ENCODE peak calls at places on chromosome 4, in seven cellular contexts. One of them, this sample, is unnamed.
A peak's percentile ranks its signal among the peaks of the same experiment; 100 is the strongest.

GRCh38 chr4:111778543-111778942 is 366.7 kb upstream of the FAM241A start:
- DNase-seq in activated gamma-delta T cell treated with Interleukin-2 at 50 U/mL for 16 hours: no peak
- DNase-seq in naive thymus-derived CD8-positive, alpha-beta T cell: no peak
- DNase-seq in head of caudate nucleus: no peak
- DNase-seq in pons: peak; percentile 8
- DNase-seq in coronary artery: no peak
- DNase-seq in activated T-helper 1 cell treated with anti-CD3 and anti-CD28 coated beads, Interleukin-2, amount 50 U/mL, for 16 hours: no peak
- DNase-seq in this sample: no peak

GRCh38 chr4:150578745-150579470 is 3.0 kb upstream of the MAB21L2 start:
- DNase-seq in coronary artery: no peak
- DNase-seq in pons: no peak
- DNase-seq in head of caudate nucleus: no peak
- DNase-seq in activated gamma-delta T cell treated with Interleukin-2 at 50 U/mL for 16 hours: no peak
- DNase-seq in naive thymus-derived CD8-positive, alpha-beta T cell: no peak
- DNase-seq in activated T-helper 1 cell treated with anti-CD3 and anti-CD28 coated beads, Interleukin-2, amount 50 U/mL, for 16 hours: no peak
- DNase-seq in this sample: no peak

GRCh38 chr4:21726255-21726815 is 222.2 kb downstream of the KCNIP4 start:
- DNase-seq in pons: no peak
- DNase-seq in activated gamma-delta T cell treated with Interleukin-2 at 50 U/mL for 16 hours: no peak
- DNase-seq in activated T-helper 1 cell treated with anti-CD3 and anti-CD28 coated beads, Interleukin-2, amount 50 U/mL, for 16 hours: no peak
- DNase-seq in head of caudate nucleus: no peak
- DNase-seq in naive thymus-derived CD8-positive, alpha-beta T cell: no peak
- DNase-seq in coronary artery: no peak
- DNase-seq in this sample: no peak

GRCh38 chr4:4421356-4421755 is 34.5 kb downstream of the NSG1 start:
- DNase-seq in pons: no peak
- DNase-seq in head of caudate nucleus: no peak
- DNase-seq in activated T-helper 1 cell treated with anti-CD3 and anti-CD28 coated beads, Interleukin-2, amount 50 U/mL, for 16 hours: no peak
- DNase-seq in naive thymus-derived CD8-positive, alpha-beta T cell: no peak
- DNase-seq in activated gamma-delta T cell treated with Interleukin-2 at 50 U/mL for 16 hours: no peak
- DNase-seq in coronary artery: no peak
- DNase-seq in this sample: no peak

GRCh38 chr4:68808060-68808459 is 7.7 kb upstream of the UGT2B10 start:
- DNase-seq in coronary artery: no peak
- DNase-seq in head of caudate nucleus: no peak
- DNase-seq in naive thymus-derived CD8-positive, alpha-beta T cell: no peak
- DNase-seq in pons: no peak
- DNase-seq in activated gamma-delta T cell treated with Interleukin-2 at 50 U/mL for 16 hours: no peak
- DNase-seq in activated T-helper 1 cell treated with anti-CD3 and anti-CD28 coated beads, Interleukin-2, amount 50 U/mL, for 16 hours: no peak
- DNase-seq in this sample: no peak

GRCh38 chr4:126778348-126778747 is 854.4 kb upstream of the INTU start:
- DNase-seq in head of caudate nucleus: no peak
- DNase-seq in naive thymus-derived CD8-positive, alpha-beta T cell: no peak
- DNase-seq in pons: no peak
- DNase-seq in activated gamma-delta T cell treated with Interleukin-2 at 50 U/mL for 16 hours: no peak
- DNase-seq in activated T-helper 1 cell treated with anti-CD3 and anti-CD28 coated beads, Interleukin-2, amount 50 U/mL, for 16 hours: no peak
- DNase-seq in coronary artery: no peak
- DNase-seq in this sample: no peak

GRCh38 chr4:152614337-152614736 is 65.5 kb downstream of the TMEM154 start:
- DNase-seq in coronary artery: no peak
- DNase-seq in naive thymus-derived CD8-positive, alpha-beta T cell: no peak
- DNase-seq in activated gamma-delta T cell treated with Interleukin-2 at 50 U/mL for 16 hours: no peak
- DNase-seq in pons: no peak
- DNase-seq in activated T-helper 1 cell treated with anti-CD3 and anti-CD28 coated beads, Interleukin-2, amount 50 U/mL, for 16 hours: no peak
- DNase-seq in head of caudate nucleus: no peak
- DNase-seq in this sample: no peak

GRCh38 chr4:8463811-8464210 is 23.2 kb downstream of the TRMT44 start:
- DNase-seq in coronary artery: no peak
- DNase-seq in pons: no peak
- DNase-seq in activated T-helper 1 cell treated with anti-CD3 and anti-CD28 coated beads, Interleukin-2, amount 50 U/mL, for 16 hours: no peak
- DNase-seq in naive thymus-derived CD8-positive, alpha-beta T cell: no peak
- DNase-seq in activated gamma-delta T cell treated with Interleukin-2 at 50 U/mL for 16 hours: no peak
- DNase-seq in head of caudate nucleus: no peak
- DNase-seq in this sample: no peak

GRCh38 chr4:5609265-5610007 is 98.9 kb downstream of the EVC2 start:
- DNase-seq in activated gamma-delta T cell treated with Interleukin-2 at 50 U/mL for 16 hours: no peak
- DNase-seq in pons: no peak
- DNase-seq in activated T-helper 1 cell treated with anti-CD3 and anti-CD28 coated beads, Interleukin-2, amount 50 U/mL, for 16 hours: no peak
- DNase-seq in head of caudate nucleus: no peak
- DNase-seq in naive thymus-derived CD8-positive, alpha-beta T cell: no peak
- DNase-seq in coronary artery: no peak
- DNase-seq in this sample: no peak

GRCh38 chr4:145956288-145956890 is 17.8 kb upstream of the ZNF827 start:
- DNase-seq in activated gamma-delta T cell treated with Interleukin-2 at 50 U/mL for 16 hours: peak; percentile 32
- DNase-seq in pons: peak; percentile 20
- DNase-seq in head of caudate nucleus: no peak
- DNase-seq in naive thymus-derived CD8-positive, alpha-beta T cell: peak; percentile 33
- DNase-seq in activated T-helper 1 cell treated with anti-CD3 and anti-CD28 coated beads, Interleukin-2, amount 50 U/mL, for 16 hours: no peak
- DNase-seq in coronary artery: no peak
- DNase-seq in this sample: no peak

GRCh38 chr4:159248383-159249178 is 145.7 kb downstream of the RAPGEF2 start:
- DNase-seq in pons: peak; percentile 94
- DNase-seq in activated gamma-delta T cell treated with Interleukin-2 at 50 U/mL for 16 hours: no peak
- DNase-seq in head of caudate nucleus: no peak
- DNase-seq in naive thymus-derived CD8-positive, alpha-beta T cell: no peak
- DNase-seq in coronary artery: no peak
- DNase-seq in activated T-helper 1 cell treated with anti-CD3 and anti-CD28 coated beads, Interleukin-2, amount 50 U/mL, for 16 hours: no peak
- DNase-seq in this sample: no peak

GRCh38 chr4:20251061-20251795 is 477 bp upstream of the SLIT2 start:
- DNase-seq in coronary artery: no peak
- DNase-seq in naive thymus-derived CD8-positive, alpha-beta T cell: no peak
- DNase-seq in activated gamma-delta T cell treated with Interleukin-2 at 50 U/mL for 16 hours: no peak
- DNase-seq in pons: no peak
- DNase-seq in activated T-helper 1 cell treated with anti-CD3 and anti-CD28 coated beads, Interleukin-2, amount 50 U/mL, for 16 hours: no peak
- DNase-seq in head of caudate nucleus: no peak
- DNase-seq in this sample: no peak

GRCh38 chr4:105637409-105638258 is 70.9 kb downstream of the INTS12 start:
- DNase-seq in activated T-helper 1 cell treated with anti-CD3 and anti-CD28 coated beads, Interleukin-2, amount 50 U/mL, for 16 hours: no peak
- DNase-seq in coronary artery: no peak
- DNase-seq in head of caudate nucleus: peak; percentile 74
- DNase-seq in naive thymus-derived CD8-positive, alpha-beta T cell: peak; percentile 9
- DNase-seq in activated gamma-delta T cell treated with Interleukin-2 at 50 U/mL for 16 hours: no peak
- DNase-seq in pons: peak; percentile 84
- DNase-seq in this sample: no peak

GRCh38 chr4:69653147-69653546 is at the start of gene UGT2A1:
- DNase-seq in naive thymus-derived CD8-positive, alpha-beta T cell: no peak
- DNase-seq in pons: no peak
- DNase-seq in coronary artery: no peak
- DNase-seq in head of caudate nucleus: no peak
- DNase-seq in activated T-helper 1 cell treated with anti-CD3 and anti-CD28 coated beads, Interleukin-2, amount 50 U/mL, for 16 hours: no peak
- DNase-seq in activated gamma-delta T cell treated with Interleukin-2 at 50 U/mL for 16 hours: no peak
- DNase-seq in this sample: no peak

GRCh38 chr4:156475322-156475721 is 496.3 kb downstream of the PDGFC start:
- DNase-seq in activated T-helper 1 cell treated with anti-CD3 and anti-CD28 coated beads, Interleukin-2, amount 50 U/mL, for 16 hours: no peak
- DNase-seq in head of caudate nucleus: no peak
- DNase-seq in coronary artery: no peak
- DNase-seq in naive thymus-derived CD8-positive, alpha-beta T cell: no peak
- DNase-seq in pons: peak; percentile 40
- DNase-seq in activated gamma-delta T cell treated with Interleukin-2 at 50 U/mL for 16 hours: no peak
- DNase-seq in this sample: no peak

GRCh38 chr4:108034560-108034959 is 44.9 kb downstream of the HADH start:
- DNase-seq in coronary artery: no peak
- DNase-seq in head of caudate nucleus: peak; percentile 27
- DNase-seq in activated gamma-delta T cell treated with Interleukin-2 at 50 U/mL for 16 hours: no peak
- DNase-seq in activated T-helper 1 cell treated with anti-CD3 and anti-CD28 coated beads, Interleukin-2, amount 50 U/mL, for 16 hours: no peak
- DNase-seq in pons: no peak
- DNase-seq in naive thymus-derived CD8-positive, alpha-beta T cell: no peak
- DNase-seq in this sample: no peak

GRCh38 chr4:139085141-139085540 is 69.6 kb downstream of the NOCT start:
- DNase-seq in naive thymus-derived CD8-positive, alpha-beta T cell: no peak
- DNase-seq in pons: peak; percentile 25
- DNase-seq in activated gamma-delta T cell treated with Interleukin-2 at 50 U/mL for 16 hours: no peak
- DNase-seq in coronary artery: no peak
- DNase-seq in activated T-helper 1 cell treated with anti-CD3 and anti-CD28 coated beads, Interleukin-2, amount 50 U/mL, for 16 hours: no peak
- DNase-seq in head of caudate nucleus: no peak
- DNase-seq in this sample: no peak

GRCh38 chr4:71140563-71140962 is 147.1 kb downstream of the DCK start:
- DNase-seq in activated gamma-delta T cell treated with Interleukin-2 at 50 U/mL for 16 hours: no peak
- DNase-seq in naive thymus-derived CD8-positive, alpha-beta T cell: no peak
- DNase-seq in pons: no peak
- DNase-seq in activated T-helper 1 cell treated with anti-CD3 and anti-CD28 coated beads, Interleukin-2, amount 50 U/mL, for 16 hours: no peak
- DNase-seq in head of caudate nucleus: no peak
- DNase-seq in coronary artery: no peak
- DNase-seq in this sample: no peak

GRCh38 chr4:167000141-167000852 is 234.0 kb downstream of the SPOCK3 start:
- DNase-seq in activated gamma-delta T cell treated with Interleukin-2 at 50 U/mL for 16 hours: no peak
- DNase-seq in activated T-helper 1 cell treated with anti-CD3 and anti-CD28 coated beads, Interleukin-2, amount 50 U/mL, for 16 hours: no peak
- DNase-seq in naive thymus-derived CD8-positive, alpha-beta T cell: no peak
- DNase-seq in pons: no peak
- DNase-seq in coronary artery: no peak
- DNase-seq in head of caudate nucleus: no peak
- DNase-seq in this sample: no peak

GRCh38 chr4:128847074-128847724 is 37.7 kb downstream of the JADE1 start:
- DNase-seq in activated T-helper 1 cell treated with anti-CD3 and anti-CD28 coated beads, Interleukin-2, amount 50 U/mL, for 16 hours: no peak
- DNase-seq in pons: no peak
- DNase-seq in head of caudate nucleus: no peak
- DNase-seq in coronary artery: no peak
- DNase-seq in activated gamma-delta T cell treated with Interleukin-2 at 50 U/mL for 16 hours: no peak
- DNase-seq in naive thymus-derived CD8-positive, alpha-beta T cell: no peak
- DNase-seq in this sample: no peak

GRCh38 chr4:109301691-109302365 is 630 bp downstream of the COL25A1 start:
- DNase-seq in coronary artery: no peak
- DNase-seq in head of caudate nucleus: no peak
- DNase-seq in pons: no peak
- DNase-seq in naive thymus-derived CD8-positive, alpha-beta T cell: no peak
- DNase-seq in activated gamma-delta T cell treated with Interleukin-2 at 50 U/mL for 16 hours: no peak
- DNase-seq in activated T-helper 1 cell treated with anti-CD3 and anti-CD28 coated beads, Interleukin-2, amount 50 U/mL, for 16 hours: no peak
- DNase-seq in this sample: no peak

GRCh38 chr4:184100297-184100885 is 117.3 kb downstream of the ENPP6 start:
- DNase-seq in activated T-helper 1 cell treated with anti-CD3 and anti-CD28 coated beads, Interleukin-2, amount 50 U/mL, for 16 hours: peak; percentile 4
- DNase-seq in coronary artery: no peak
- DNase-seq in head of caudate nucleus: peak; percentile 62
- DNase-seq in pons: peak; percentile 45
- DNase-seq in activated gamma-delta T cell treated with Interleukin-2 at 50 U/mL for 16 hours: peak; percentile 38
- DNase-seq in naive thymus-derived CD8-positive, alpha-beta T cell: peak; percentile 18
- DNase-seq in this sample: peak; percentile 9

GRCh38 chr4:156963419-156963818 is 8.2 kb downstream of the PDGFC start:
- DNase-seq in pons: no peak
- DNase-seq in head of caudate nucleus: no peak
- DNase-seq in naive thymus-derived CD8-positive, alpha-beta T cell: no peak
- DNase-seq in coronary artery: no peak
- DNase-seq in activated gamma-delta T cell treated with Interleukin-2 at 50 U/mL for 16 hours: no peak
- DNase-seq in activated T-helper 1 cell treated with anti-CD3 and anti-CD28 coated beads, Interleukin-2, amount 50 U/mL, for 16 hours: no peak
- DNase-seq in this sample: no peak

GRCh38 chr4:164224871-164225270 is 529.1 kb upstream of the SMIM31 start:
- DNase-seq in coronary artery: no peak
- DNase-seq in head of caudate nucleus: no peak
- DNase-seq in activated gamma-delta T cell treated with Interleukin-2 at 50 U/mL for 16 hours: no peak
- DNase-seq in activated T-helper 1 cell treated with anti-CD3 and anti-CD28 coated beads, Interleukin-2, amount 50 U/mL, for 16 hours: no peak
- DNase-seq in naive thymus-derived CD8-positive, alpha-beta T cell: no peak
- DNase-seq in pons: no peak
- DNase-seq in this sample: no peak

GRCh38 chr4:48913346-48913745 is 6.8 kb upstream of the OCIAD2 start:
- DNase-seq in activated gamma-delta T cell treated with Interleukin-2 at 50 U/mL for 16 hours: no peak
- DNase-seq in pons: peak; percentile 34
- DNase-seq in naive thymus-derived CD8-positive, alpha-beta T cell: no peak
- DNase-seq in head of caudate nucleus: no peak
- DNase-seq in coronary artery: no peak
- DNase-seq in activated T-helper 1 cell treated with anti-CD3 and anti-CD28 coated beads, Interleukin-2, amount 50 U/mL, for 16 hours: no peak
- DNase-seq in this sample: no peak

GRCh38 chr4:111943796-111944203 is 201.5 kb upstream of the FAM241A start:
- DNase-seq in pons: no peak
- DNase-seq in activated gamma-delta T cell treated with Interleukin-2 at 50 U/mL for 16 hours: no peak
- DNase-seq in head of caudate nucleus: no peak
- DNase-seq in coronary artery: no peak
- DNase-seq in naive thymus-derived CD8-positive, alpha-beta T cell: no peak
- DNase-seq in activated T-helper 1 cell treated with anti-CD3 and anti-CD28 coated beads, Interleukin-2, amount 50 U/mL, for 16 hours: no peak
- DNase-seq in this sample: peak; percentile 33

GRCh38 chr4:56723201-56723605 is 42.1 kb upstream of the HOPX start:
- DNase-seq in activated T-helper 1 cell treated with anti-CD3 and anti-CD28 coated beads, Interleukin-2, amount 50 U/mL, for 16 hours: no peak
- DNase-seq in naive thymus-derived CD8-positive, alpha-beta T cell: no peak
- DNase-seq in head of caudate nucleus: no peak
- DNase-seq in coronary artery: no peak
- DNase-seq in activated gamma-delta T cell treated with Interleukin-2 at 50 U/mL for 16 hours: no peak
- DNase-seq in pons: no peak
- DNase-seq in this sample: no peak

GRCh38 chr4:48909697-48910096 is 3.1 kb upstream of the OCIAD2 start:
- DNase-seq in pons: no peak
- DNase-seq in head of caudate nucleus: peak; percentile 51
- DNase-seq in naive thymus-derived CD8-positive, alpha-beta T cell: no peak
- DNase-seq in coronary artery: no peak
- DNase-seq in activated gamma-delta T cell treated with Interleukin-2 at 50 U/mL for 16 hours: peak; percentile 11
- DNase-seq in activated T-helper 1 cell treated with anti-CD3 and anti-CD28 coated beads, Interleukin-2, amount 50 U/mL, for 16 hours: peak; percentile 25
- DNase-seq in this sample: no peak

GRCh38 chr4:26074672-26075071 is 160.7 kb downstream of the SMIM20 start:
- DNase-seq in head of caudate nucleus: no peak
- DNase-seq in coronary artery: no peak
- DNase-seq in activated T-helper 1 cell treated with anti-CD3 and anti-CD28 coated beads, Interleukin-2, amount 50 U/mL, for 16 hours: peak; percentile 51
- DNase-seq in naive thymus-derived CD8-positive, alpha-beta T cell: no peak
- DNase-seq in activated gamma-delta T cell treated with Interleukin-2 at 50 U/mL for 16 hours: no peak
- DNase-seq in pons: peak; percentile 66
- DNase-seq in this sample: no peak

GRCh38 chr4:153713840-153714239 is 29.8 kb downstream of the TLR2 start:
- DNase-seq in naive thymus-derived CD8-positive, alpha-beta T cell: no peak
- DNase-seq in pons: no peak
- DNase-seq in activated gamma-delta T cell treated with Interleukin-2 at 50 U/mL for 16 hours: no peak
- DNase-seq in activated T-helper 1 cell treated with anti-CD3 and anti-CD28 coated beads, Interleukin-2, amount 50 U/mL, for 16 hours: no peak
- DNase-seq in coronary artery: no peak
- DNase-seq in head of caudate nucleus: no peak
- DNase-seq in this sample: no peak

GRCh38 chr4:85147481-85148076 is 181.1 kb upstream of the WDFY3 start:
- DNase-seq in naive thymus-derived CD8-positive, alpha-beta T cell: no peak
- DNase-seq in head of caudate nucleus: peak; percentile 29
- DNase-seq in coronary artery: no peak
- DNase-seq in pons: peak; percentile 93
- DNase-seq in activated gamma-delta T cell treated with Interleukin-2 at 50 U/mL for 16 hours: no peak
- DNase-seq in activated T-helper 1 cell treated with anti-CD3 and anti-CD28 coated beads, Interleukin-2, amount 50 U/mL, for 16 hours: no peak
- DNase-seq in this sample: peak; percentile 27

GRCh38 chr4:122826596-122827257 is at the start of gene FGF2:
- DNase-seq in coronary artery: peak; percentile 85
- DNase-seq in activated T-helper 1 cell treated with anti-CD3 and anti-CD28 coated beads, Interleukin-2, amount 50 U/mL, for 16 hours: no peak
- DNase-seq in naive thymus-derived CD8-positive, alpha-beta T cell: no peak
- DNase-seq in pons: no peak
- DNase-seq in head of caudate nucleus: peak; percentile 67
- DNase-seq in activated gamma-delta T cell treated with Interleukin-2 at 50 U/mL for 16 hours: no peak
- DNase-seq in this sample: peak; percentile 33

GRCh38 chr4:37601527-37601926 is 84.6 kb downstream of the RELL1 start:
- DNase-seq in activated T-helper 1 cell treated with anti-CD3 and anti-CD28 coated beads, Interleukin-2, amount 50 U/mL, for 16 hours: no peak
- DNase-seq in activated gamma-delta T cell treated with Interleukin-2 at 50 U/mL for 16 hours: no peak
- DNase-seq in naive thymus-derived CD8-positive, alpha-beta T cell: no peak
- DNase-seq in pons: no peak
- DNase-seq in head of caudate nucleus: no peak
- DNase-seq in coronary artery: no peak
- DNase-seq in this sample: no peak

GRCh38 chr4:142697303-142697702 is 148.8 kb downstream of the INPP4B start:
- DNase-seq in coronary artery: no peak
- DNase-seq in activated T-helper 1 cell treated with anti-CD3 and anti-CD28 coated beads, Interleukin-2, amount 50 U/mL, for 16 hours: no peak
- DNase-seq in head of caudate nucleus: no peak
- DNase-seq in pons: no peak
- DNase-seq in naive thymus-derived CD8-positive, alpha-beta T cell: no peak
- DNase-seq in activated gamma-delta T cell treated with Interleukin-2 at 50 U/mL for 16 hours: no peak
- DNase-seq in this sample: no peak

GRCh38 chr4:168794092-168794707 is 215.9 kb downstream of the CBR4 start:
- DNase-seq in naive thymus-derived CD8-positive, alpha-beta T cell: no peak
- DNase-seq in activated T-helper 1 cell treated with anti-CD3 and anti-CD28 coated beads, Interleukin-2, amount 50 U/mL, for 16 hours: no peak
- DNase-seq in pons: no peak
- DNase-seq in activated gamma-delta T cell treated with Interleukin-2 at 50 U/mL for 16 hours: no peak
- DNase-seq in head of caudate nucleus: no peak
- DNase-seq in coronary artery: peak; percentile 41
- DNase-seq in this sample: no peak

GRCh38 chr4:184234155-184234554 is 16.5 kb upstream of the ENPP6 start:
- DNase-seq in activated gamma-delta T cell treated with Interleukin-2 at 50 U/mL for 16 hours: no peak
- DNase-seq in head of caudate nucleus: no peak
- DNase-seq in activated T-helper 1 cell treated with anti-CD3 and anti-CD28 coated beads, Interleukin-2, amount 50 U/mL, for 16 hours: no peak
- DNase-seq in naive thymus-derived CD8-positive, alpha-beta T cell: no peak
- DNase-seq in pons: no peak
- DNase-seq in coronary artery: no peak
- DNase-seq in this sample: no peak

GRCh38 chr4:130479674-130480073 is 1383.7 kb downstream of the C4orf33 start:
- DNase-seq in coronary artery: no peak
- DNase-seq in activated T-helper 1 cell treated with anti-CD3 and anti-CD28 coated beads, Interleukin-2, amount 50 U/mL, for 16 hours: no peak
- DNase-seq in pons: no peak
- DNase-seq in naive thymus-derived CD8-positive, alpha-beta T cell: no peak
- DNase-seq in head of caudate nucleus: no peak
- DNase-seq in activated gamma-delta T cell treated with Interleukin-2 at 50 U/mL for 16 hours: no peak
- DNase-seq in this sample: no peak